ENCODE peak calls at places on chromosomes 5 and 9, in five cellular contexts. One of them, this sample, is unnamed. For H3K36me3, the result is how much of the 10 kb centered on the place peaks cover.

GRCh38 chr5:159905496-159905895 is 10.8 kb upstream of the ADRA1B start:
- DNase-seq in PC-9: peak
- DNase-seq in spleen: no peak
- DNase-seq in lower lobe of right lung: no peak
- DNase-seq in GM23248: peak
- DNase-seq in this sample: peak

GRCh38 chr5:96896285-96896711 is 20.0 kb downstream of the ERAP2 start:
- DNase-seq in PC-9: no peak
- DNase-seq in spleen: no peak
- DNase-seq in lower lobe of right lung: no peak
- DNase-seq in GM23248: no peak
- DNase-seq in this sample: no peak

GRCh38 chr9:23851024-23851629 is 25.1 kb upstream of the ELAVL2 start:
- DNase-seq in PC-9: no peak
- DNase-seq in spleen: peak
- DNase-seq in lower lobe of right lung: peak
- DNase-seq in GM23248: peak
- DNase-seq in this sample: peak

GRCh38 chr5:96257904-96258303 is 175.1 kb downstream of the PCSK1 start:
- DNase-seq in PC-9: no peak
- DNase-seq in spleen: no peak
- DNase-seq in lower lobe of right lung: no peak
- DNase-seq in GM23248: peak
- DNase-seq in this sample: peak

GRCh38 chr5:9233712-9234111 is 312.2 kb downstream of the SEMA5A start:
- DNase-seq in PC-9: no peak
- DNase-seq in spleen: no peak
- DNase-seq in lower lobe of right lung: no peak
- DNase-seq in GM23248: no peak
- DNase-seq in this sample: peak

GRCh38 chr5:40165106-40165788 is 514.5 kb upstream of the PTGER4 start:
- DNase-seq in PC-9: no peak
- DNase-seq in spleen: peak
- DNase-seq in lower lobe of right lung: no peak
- DNase-seq in GM23248: no peak
- DNase-seq in this sample: no peak

GRCh38 chr9:106862946-106863740 is at the start of gene ZNF462:
- DNase-seq in PC-9: peak
- DNase-seq in spleen: no peak
- DNase-seq in lower lobe of right lung: no peak
- DNase-seq in GM23248: peak
- DNase-seq in this sample: peak

GRCh38 chr9:74742792-74743389 is 144.8 kb downstream of the TRPM6 start:
- DNase-seq in PC-9: peak
- DNase-seq in spleen: no peak
- DNase-seq in lower lobe of right lung: no peak
- DNase-seq in GM23248: peak
- DNase-seq in this sample: peak

GRCh38 chr5:57346336-57346735 is 136.3 kb downstream of the ACTBL2 start:
- DNase-seq in PC-9: no peak
- DNase-seq in spleen: no peak
- DNase-seq in lower lobe of right lung: no peak
- DNase-seq in GM23248: peak
- DNase-seq in this sample: no peak

GRCh38 chr5:57349214-57349613 is 133.4 kb downstream of the ACTBL2 start:
- DNase-seq in PC-9: no peak
- DNase-seq in spleen: no peak
- DNase-seq in lower lobe of right lung: no peak
- DNase-seq in GM23248: no peak
- DNase-seq in this sample: peak

DNA sequence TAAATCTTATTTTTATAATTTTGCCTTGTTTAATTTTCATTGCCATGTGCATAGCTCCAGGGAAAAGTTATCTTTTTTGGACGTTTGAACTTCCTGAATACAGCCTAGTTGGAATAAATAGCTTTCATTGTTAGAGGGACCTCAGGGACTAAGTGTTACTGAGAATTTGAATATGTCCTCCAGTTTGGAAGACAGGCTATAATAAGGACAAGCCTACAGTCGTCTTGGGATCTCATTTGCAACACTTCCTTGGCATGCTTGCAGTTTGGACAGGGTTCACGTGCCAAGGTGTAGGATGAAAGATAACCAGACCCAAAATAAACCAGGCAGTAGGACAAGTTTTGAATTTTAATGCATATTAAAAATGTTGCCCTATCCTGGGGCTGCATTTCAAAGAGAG is 134.2 kb downstream of the ACTBL2 start:
- DNase-seq in PC-9: no peak
- DNase-seq in spleen: no peak
- DNase-seq in lower lobe of right lung: no peak
- DNase-seq in GM23248: no peak
- DNase-seq in this sample: no peak
- H3K36me3 ChIP-seq in PC-9: under half
- H3K36me3 ChIP-seq in spleen: under half
- H3K36me3 ChIP-seq in lower lobe of right lung: under half
- H3K36me3 ChIP-seq in GM23248: under half
- H3K36me3 ChIP-seq in this sample: under half

GRCh38 chr9:83656952-83657351 is 34.0 kb downstream of the IDNK start:
- DNase-seq in PC-9: no peak
- DNase-seq in spleen: no peak
- DNase-seq in lower lobe of right lung: no peak
- DNase-seq in GM23248: no peak
- DNase-seq in this sample: no peak

GRCh38 chr9:83665576-83666200 is 42.1 kb downstream of the UBQLN1 start:
- DNase-seq in PC-9: no peak
- DNase-seq in spleen: no peak
- DNase-seq in lower lobe of right lung: no peak
- DNase-seq in GM23248: no peak
- DNase-seq in this sample: no peak

GRCh38 chr9:83662933-83663332 is 40.0 kb downstream of the IDNK start:
- DNase-seq in PC-9: no peak
- DNase-seq in spleen: no peak
- DNase-seq in lower lobe of right lung: no peak
- DNase-seq in GM23248: no peak
- DNase-seq in this sample: no peak
- H3K36me3 ChIP-seq in PC-9: half or more
- H3K36me3 ChIP-seq in spleen: half or more
- H3K36me3 ChIP-seq in lower lobe of right lung: half or more
- H3K36me3 ChIP-seq in GM23248: half or more
- H3K36me3 ChIP-seq in this sample: half or more

DNA sequence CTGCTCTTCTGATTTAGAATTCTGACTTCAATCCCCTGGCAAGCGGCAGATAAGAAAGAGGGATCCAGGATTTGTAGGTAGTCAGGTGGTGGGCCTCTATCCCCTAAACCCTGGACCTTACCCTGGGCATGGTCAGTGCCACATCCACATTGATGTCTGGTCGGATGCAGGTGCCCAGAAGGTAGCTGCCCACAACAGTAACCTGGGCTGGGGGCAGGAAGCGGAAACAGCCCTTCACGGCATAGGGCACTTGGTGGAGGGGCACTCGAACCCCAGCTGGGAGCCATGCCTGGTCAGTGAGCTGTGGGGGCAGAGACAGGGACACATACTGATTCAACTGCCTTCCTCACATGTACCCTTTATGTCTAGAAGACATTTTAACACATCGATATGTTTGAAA is 3.8 kb downstream of the NOL6 start:
- DNase-seq in PC-9: no peak
- DNase-seq in spleen: peak
- DNase-seq in lower lobe of right lung: no peak
- DNase-seq in GM23248: no peak
- DNase-seq in this sample: no peak
- H3K36me3 ChIP-seq in PC-9: under half
- H3K36me3 ChIP-seq in spleen: half or more
- H3K36me3 ChIP-seq in lower lobe of right lung: half or more
- H3K36me3 ChIP-seq in GM23248: under half
- H3K36me3 ChIP-seq in this sample: half or more

GRCh38 chr9:127502706-127503378 is 51.5 kb downstream of the LRSAM1 start:
- DNase-seq in PC-9: no peak
- DNase-seq in spleen: no peak
- DNase-seq in lower lobe of right lung: no peak
- DNase-seq in GM23248: no peak
- DNase-seq in this sample: no peak
- H3K36me3 ChIP-seq in PC-9: under half
- H3K36me3 ChIP-seq in spleen: half or more
- H3K36me3 ChIP-seq in lower lobe of right lung: half or more
- H3K36me3 ChIP-seq in GM23248: under half
- H3K36me3 ChIP-seq in this sample: under half

DNA sequence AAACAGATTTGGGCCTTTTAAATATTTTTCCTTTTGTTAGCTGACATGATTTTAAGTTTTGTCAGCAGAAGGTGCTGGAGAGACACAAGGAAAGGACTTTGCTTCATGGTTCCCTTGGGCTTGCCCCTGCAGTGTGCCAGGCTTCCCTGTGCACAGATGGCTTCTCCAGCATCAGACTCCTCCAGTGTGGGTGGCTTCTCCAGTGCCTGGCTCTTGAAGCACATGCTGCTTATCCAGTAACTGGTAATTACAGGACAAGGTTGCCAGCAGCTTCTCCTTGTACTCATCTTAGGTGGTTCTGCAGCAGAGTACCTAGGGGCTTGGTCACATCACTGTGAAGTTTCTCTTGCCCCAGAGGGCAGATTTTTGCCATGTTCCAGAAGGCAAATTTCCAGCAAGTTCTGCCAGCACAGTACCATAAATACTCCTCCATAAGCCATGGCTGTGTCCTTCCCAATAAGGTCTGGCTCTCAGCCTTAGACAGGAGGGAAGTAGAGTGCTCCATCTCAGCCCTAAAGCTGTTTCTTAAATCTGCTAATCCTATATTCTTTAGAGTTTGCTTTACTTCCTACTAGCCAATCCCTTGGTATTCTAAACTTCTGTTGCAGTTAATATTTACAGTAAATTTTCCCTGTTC is 62.4 kb downstream of the PJA2 start:
- DNase-seq in PC-9: no peak
- DNase-seq in spleen: no peak
- DNase-seq in lower lobe of right lung: no peak
- DNase-seq in GM23248: peak
- DNase-seq in this sample: no peak
- H3K36me3 ChIP-seq in PC-9: under half
- H3K36me3 ChIP-seq in spleen: half or more
- H3K36me3 ChIP-seq in lower lobe of right lung: half or more
- H3K36me3 ChIP-seq in GM23248: under half
- H3K36me3 ChIP-seq in this sample: half or more

This sample was measured in adipocyte.